ENCODE peak calls at places on chromosomes 7 and 10, in four cellular contexts. Q is right lobe of liver, H is heart left ventricle, S is heart right ventricle. L is an unnamed sample.

GRCh38 chr7:114084381-114085312 is 165.8 kb upstream of the PPP1R3A start:
- DNase-seq in Q (peak), H (peak), S (peak), L (peak)

GRCh38 chr7:151167197-151167911 is at the start of gene GBX1:
- DNase-seq in Q (no peak), H (no peak), S (no peak), L (no peak)

GRCh38 chr7:137007001-137007725 is 138.7 kb downstream of the CHRM2 start:
- DNase-seq in Q (no peak), H (no peak), S (no peak), L (no peak)

GRCh38 chr7:95396136-95397032 is at the start of gene PON3:
- DNase-seq in Q (peak), H (peak), S (peak), L (no peak)

GRCh38 chr10:105291571-105291970 is 650.5 kb downstream of the SORCS3 start:
- DNase-seq in Q (no peak), H (no peak), S (no peak), L (no peak)

GRCh38 chr7:12398186-12398585 is 5.5 kb downstream of the VWDE start:
- DNase-seq in Q (no peak), H (no peak), S (no peak), L (no peak)

GRCh38 chr7:74656421-74656910 is 1.1 kb upstream of the GTF2I start:
- DNase-seq in Q (peak), H (peak), S (peak), L (peak)

GRCh38 chr7:153509763-153510162 is 542.4 kb upstream of the DPP6 start:
- DNase-seq in Q (no peak), H (no peak), S (no peak), L (no peak)

GRCh38 chr10:37588299-37588698 is 269.1 kb downstream of the ZNF248 start:
- DNase-seq in Q (no peak), H (no peak), S (no peak), L (no peak)

GRCh38 chr10:122089343-122090015 is 100.5 kb downstream of the TACC2 start:
- DNase-seq in Q (no peak), H (no peak), S (no peak), L (no peak)

GRCh38 chr10:119316729-119317097 is 109.3 kb downstream of the GRK5 start:
- DNase-seq in Q (no peak), H (no peak), S (no peak), L (no peak)

GRCh38 chr10:79050896-79051555 is 17.7 kb upstream of the ZMIZ1 start:
- DNase-seq in Q (peak), H (no peak), S (no peak), L (no peak)

GRCh38 chr7:33050425-33051318 is 11.9 kb downstream of the NT5C3A start:
- DNase-seq in Q (no peak), H (no peak), S (no peak), L (peak)

GRCh38 chr10:34049887-34050286 is 715.4 kb upstream of the NRP1 start:
- DNase-seq in Q (no peak), H (no peak), S (no peak), L (no peak)

GRCh38 chr10:46526682-46527038 is 29.8 kb downstream of the GPRIN2 start:
- DNase-seq in Q (peak), H (no peak), S (no peak), L (no peak)

GRCh38 chr7:94909023-94909466 is 1.7 kb downstream of the PPP1R9A start:
- DNase-seq in Q (no peak), H (no peak), S (no peak), L (no peak)

GRCh38 chr7:7188742-7189141 is 6.4 kb downstream of the C1GALT1 start:
- DNase-seq in Q (no peak), H (no peak), S (no peak), L (no peak)

GRCh38 chr10:5018150-5018549 is 14.5 kb upstream of the AKR1C2 start:
- DNase-seq in Q (no peak), H (no peak), S (no peak), L (no peak)

GRCh38 chr10:129332476-129332875 is 134.6 kb upstream of the MGMT start:
- DNase-seq in Q (no peak), H (no peak), S (no peak), L (peak)

GRCh38 chr10:93947055-93947454 is 46.7 kb upstream of the PLCE1 start:
- DNase-seq in Q (no peak), H (peak), S (peak), L (no peak)

GRCh38 chr7:151897201-151897711 is 20.3 kb upstream of the PRKAG2 start:
- DNase-seq in Q (peak), H (no peak), S (no peak), L (no peak)

GRCh38 chr7:155665957-155666287 is 21.5 kb downstream of the RBM33 start:
- DNase-seq in Q (no peak), H (no peak), S (no peak), L (no peak)

GRCh38 chr7:112193915-112194502 is 12.2 kb downstream of the DOCK4 start:
- DNase-seq in Q (no peak), H (no peak), S (no peak), L (no peak)

GRCh38 chr7:140161047-140161446 is 15.7 kb downstream of the KDM7A start:
- DNase-seq in Q (no peak), H (no peak), S (no peak), L (no peak)

GRCh38 chr10:15200626-15201025 is 32.1 kb upstream of the NMT2 start:
- DNase-seq in Q (no peak), H (no peak), S (no peak), L (no peak)

GRCh38 chr7:88322151-88322550 is 15.5 kb upstream of the STEAP4 start:
- DNase-seq in Q (no peak), H (no peak), S (no peak), L (no peak)

GRCh38 chr10:113616244-113617074 is 47.4 kb downstream of the NRAP start:
- DNase-seq in Q (no peak), H (no peak), S (no peak), L (no peak)

GRCh38 chr7:101882595-101883564 is 65.5 kb downstream of the CUX1 start:
- DNase-seq in Q (peak), H (peak), S (peak), L (no peak)

GRCh38 chr7:128673571-128673970 is 1.5 kb downstream of the GARIN1A start:
- DNase-seq in Q (no peak), H (no peak), S (no peak), L (no peak)

GRCh38 chr10:59104186-59104585 is 72.3 kb upstream of the PHYHIPL start:
- DNase-seq in Q (no peak), H (no peak), S (no peak), L (no peak)

GRCh38 chr7:137097111-137097510 is 228.7 kb downstream of the CHRM2 start:
- DNase-seq in Q (no peak), H (no peak), S (no peak), L (no peak)

GRCh38 chr10:43573250-43574034 is 974 bp downstream of the ZNF239 start:
- DNase-seq in Q (no peak), H (no peak), S (no peak), L (no peak)

GRCh38 chr7:154330318-154330717 is 278.1 kb downstream of the DPP6 start:
- DNase-seq in Q (no peak), H (no peak), S (no peak), L (no peak)

GRCh38 chr10:944034-944831 is 12.7 kb upstream of the LARP4B start:
- DNase-seq in Q (peak), H (peak), S (peak), L (peak)

GRCh38 chr10:132665946-132666732 is 119.8 kb downstream of the NKX6-2 start:
- DNase-seq in Q (no peak), H (no peak), S (no peak), L (no peak)

GRCh38 chr7:131800008-131800407 is 243.6 kb upstream of the PODXL start:
- DNase-seq in Q (no peak), H (no peak), S (no peak), L (no peak)

GRCh38 chr7:44393238-44394111 is 68.1 kb upstream of the CAMK2B start:
- DNase-seq in Q (no peak), H (no peak), S (no peak), L (no peak)

DNA sequence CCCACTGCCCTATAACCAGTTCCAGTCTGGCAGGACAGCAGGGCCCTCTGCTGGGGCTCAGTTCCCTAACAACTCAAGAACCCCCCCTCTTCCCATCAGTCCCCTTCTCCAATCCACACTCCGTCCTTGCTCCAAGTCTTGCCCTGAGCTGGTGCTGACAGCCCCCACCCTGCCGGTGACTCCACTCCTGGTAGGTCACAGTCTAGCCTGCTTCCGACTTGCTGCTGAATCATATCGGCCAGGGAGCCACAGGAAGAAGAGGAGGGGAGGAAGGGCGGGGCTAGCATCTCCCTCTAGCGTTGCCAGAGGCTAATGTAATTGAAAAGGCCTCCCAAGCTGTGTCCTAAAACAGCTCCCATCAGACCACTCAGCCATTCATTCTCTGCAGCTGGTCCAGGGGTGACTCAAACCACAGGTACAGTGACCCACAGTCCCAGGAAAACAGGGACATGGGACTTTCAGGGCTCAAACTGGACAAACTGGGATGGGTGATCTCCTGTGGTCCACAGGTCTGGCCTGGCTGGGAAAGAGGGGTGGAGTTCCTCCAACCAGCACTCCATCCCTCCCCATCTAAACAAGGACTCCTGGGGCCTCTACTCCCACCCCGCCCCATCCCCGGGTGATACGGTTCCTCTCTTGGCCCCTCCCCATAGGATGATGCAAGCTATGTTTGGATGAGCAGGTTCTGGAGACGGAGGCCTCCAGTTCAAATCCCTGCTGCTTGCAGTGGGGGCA is 158.8 kb downstream of the SH3PXD2A start:
- DNase-seq in Q (peak), H (peak), S (peak), L (peak)
- TF ChIP-seq CTCF in Q (no peak), H (peak), S (peak), L (peak)

GRCh38 chr7:1458676-1459511 is at the start of gene MICALL2:
- DNase-seq in Q (peak), H (peak), S (peak), L (no peak)

GRCh38 chr7:1459512-1459892 is 232 bp upstream of the MICALL2 start:
- DNase-seq in Q (peak), H (peak), S (peak), L (peak)

GRCh38 chr7:1461640-1462375 is 2.5 kb upstream of the MICALL2 start:
- DNase-seq in Q (no peak), H (no peak), S (no peak), L (no peak)

GRCh38 chr7:1459930-1460756 is 873 bp upstream of the MICALL2 start:
- DNase-seq in Q (peak), H (no peak), S (peak), L (peak)

GRCh38 chr7:1460757-1461639 is 1.7 kb upstream of the MICALL2 start:
- DNase-seq in Q (peak), H (peak), S (peak), L (peak)
- H3K4me3 ChIP-seq in Q (peak), H (peak), S (peak), L (no peak)

GRCh38 chr7:31056775-31057346 is 4.8 kb downstream of the ADCYAP1R1 start:
- DNase-seq in Q (no peak), H (no peak), S (no peak), L (no peak)
- TF ChIP-seq CTCF in Q (no peak), H (no peak), S (no peak), L (no peak)

DNA sequence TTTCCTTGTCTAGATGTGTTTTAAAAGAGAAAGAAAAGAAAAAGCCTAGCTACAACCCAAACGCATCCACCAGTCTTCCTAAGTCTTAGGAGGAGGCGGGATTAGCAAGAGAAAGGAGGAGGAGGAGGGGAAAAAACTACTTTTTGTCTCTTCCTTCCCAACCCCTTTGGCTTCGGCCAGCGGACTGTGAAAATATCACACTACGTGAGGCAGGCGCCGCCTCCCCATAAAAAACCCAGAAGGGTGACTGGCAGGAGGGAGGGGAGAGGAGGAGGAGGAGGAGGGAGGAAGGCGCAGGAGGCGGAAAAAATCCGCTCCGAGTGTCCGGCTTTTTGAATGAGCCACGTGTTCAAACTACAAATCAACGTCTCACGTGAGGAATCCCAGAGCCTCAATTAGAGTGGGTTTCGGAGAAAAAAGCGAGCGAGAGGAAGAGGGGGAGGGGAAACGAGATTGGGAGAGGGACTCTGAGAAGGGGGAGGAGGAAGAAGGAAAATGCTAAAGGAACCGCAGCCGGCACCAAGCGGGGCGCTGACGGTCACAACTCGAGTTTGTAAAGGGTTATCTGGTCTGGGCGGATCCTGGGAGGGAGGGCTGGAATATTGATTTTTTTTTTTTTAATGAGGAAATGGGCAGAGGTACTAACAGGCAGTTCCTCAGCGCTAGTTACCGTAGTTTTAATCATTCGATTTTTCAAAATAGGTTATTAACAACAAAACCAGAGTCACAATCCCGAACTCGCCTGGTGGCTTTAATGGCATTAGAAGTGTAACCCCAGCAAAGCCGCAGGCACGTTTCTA is at the start of gene IGF2BP3:
- DNase-seq in Q (no peak), H (no peak), S (no peak), L (peak)
- H3K4me3 ChIP-seq in Q (no peak), H (peak), S (peak), L (peak)

DNA sequence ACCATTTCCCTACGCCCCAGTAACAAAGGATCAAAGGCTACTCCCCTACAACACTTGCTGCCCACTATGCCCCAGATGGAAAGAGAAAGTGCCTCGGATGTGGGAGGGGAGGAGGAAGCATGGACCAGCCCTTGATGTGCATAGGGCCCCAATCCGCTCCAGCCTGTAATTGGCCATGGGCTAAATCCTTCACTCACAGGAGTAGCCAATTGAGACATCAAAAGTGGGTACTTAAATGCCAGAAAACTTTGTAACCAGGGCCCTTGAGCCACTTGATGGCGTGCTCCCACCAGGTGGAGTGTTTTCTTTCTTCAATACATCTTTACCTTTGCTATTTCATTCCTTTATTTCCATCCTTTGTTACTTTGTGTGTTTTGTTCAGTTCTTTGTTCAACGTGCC is 500.5 kb upstream of the LRRN3 start:
- DNase-seq in Q (no peak), H (no peak), S (no peak), L (peak)
- TF ChIP-seq CTCF in Q (no peak), H (no peak), S (no peak), L (no peak)

DNA sequence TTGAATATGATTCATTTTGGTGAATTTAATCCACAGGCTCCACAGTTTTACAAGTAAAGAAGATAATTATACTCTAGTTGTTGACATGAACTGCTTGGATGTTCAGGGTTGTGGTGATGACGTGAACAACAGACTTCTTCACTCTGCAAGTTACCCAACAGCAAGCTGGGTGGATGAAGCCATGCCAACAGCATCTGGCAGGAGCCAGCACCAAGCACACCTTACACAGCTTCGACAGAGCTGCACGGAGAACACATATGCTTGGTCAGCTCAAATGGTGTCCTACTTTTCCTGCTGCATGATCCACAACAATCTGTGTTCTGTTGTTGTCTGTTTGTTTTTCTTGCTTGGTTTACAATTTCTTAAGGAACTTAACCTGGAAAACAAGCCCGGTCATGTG is 9.8 kb downstream of the NOD1 start:
- DNase-seq in Q (no peak), H (no peak), S (no peak), L (no peak)
- H3K4me3 ChIP-seq in Q (no peak), H (peak), S (peak), L (no peak)

DNA sequence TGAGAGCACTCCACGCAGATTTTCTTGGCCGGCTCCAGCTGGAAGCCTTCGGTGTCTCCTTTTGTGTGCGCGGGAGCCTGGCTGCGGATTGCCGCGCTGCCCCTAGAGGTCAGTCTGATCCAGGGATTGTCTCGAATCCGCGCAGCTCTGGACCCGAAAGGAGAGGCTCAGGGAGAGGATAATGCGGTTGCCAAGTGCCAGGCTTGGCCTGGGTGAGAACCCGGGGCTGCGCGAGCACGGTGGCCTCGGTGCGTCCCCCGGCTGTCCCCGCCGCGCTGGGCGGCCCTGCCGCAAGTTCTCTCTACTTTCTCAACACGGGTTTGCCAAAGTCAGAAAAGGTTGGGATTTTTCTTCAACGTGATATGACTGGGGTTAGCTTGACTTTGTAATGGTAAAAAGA is 140.9 kb downstream of the ADCYAP1R1 start:
- DNase-seq in Q (peak), H (peak), S (peak), L (peak)
- TF ChIP-seq CTCF in Q (peak), H (peak), S (peak), L (peak)

GRCh38 chr10:48285710-48286109 is 11.2 kb upstream of the FRMPD2 start:
- DNase-seq in Q (no peak), H (no peak), S (no peak), L (peak)

GRCh38 chr10:48284002-48284546 is 9.6 kb upstream of the FRMPD2 start:
- DNase-seq in Q (no peak), H (no peak), S (no peak), L (no peak)

GRCh38 chr10:48286356-48286755 is 11.9 kb upstream of the FRMPD2 start:
- DNase-seq in Q (no peak), H (no peak), S (no peak), L (no peak)

GRCh38 chr10:48279081-48279751 is 4.7 kb upstream of the FRMPD2 start:
- DNase-seq in Q (no peak), H (no peak), S (no peak), L (peak)

GRCh38 chr10:48282829-48283228 is 8.3 kb upstream of the FRMPD2 start:
- DNase-seq in Q (no peak), H (no peak), S (no peak), L (peak)
- H3K4me3 ChIP-seq in Q (no peak), H (no peak), S (no peak), L (peak)

DNA sequence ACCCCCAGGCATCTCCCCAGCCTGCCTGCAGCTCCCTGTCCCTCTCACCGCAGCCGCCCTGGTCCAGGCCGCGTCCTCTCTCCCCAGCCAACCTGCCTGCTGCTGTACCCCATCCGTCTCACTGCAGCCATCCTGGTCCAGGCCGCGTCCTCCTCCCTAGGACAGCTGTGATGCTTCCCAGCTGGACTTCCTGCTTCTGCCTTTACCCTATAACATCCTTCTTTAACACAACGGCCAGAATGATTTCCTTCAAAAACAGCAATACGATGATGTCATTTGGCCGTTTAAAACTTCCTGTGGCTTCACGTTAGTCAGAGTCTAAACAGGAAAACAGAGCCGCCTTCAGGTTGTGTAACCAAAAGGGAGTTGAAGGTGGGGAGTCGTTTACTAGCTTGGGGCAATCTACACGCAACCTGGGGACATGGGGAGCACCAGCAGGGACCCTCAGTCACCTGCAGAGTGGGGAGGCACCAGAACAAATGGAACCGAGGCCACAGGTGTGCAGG is 32.2 kb upstream of the ZFAND2A start:
- DNase-seq in Q (no peak), H (no peak), S (no peak), L (peak)
- TF ChIP-seq CTCF in Q (no peak), H (no peak), S (no peak), L (no peak)

L was measured in GM12865.